ENCODE peak calls at places on chromosomes 2 and 18, in four cellular contexts. L is Right ventricle myocardium superior, M is T-helper 2 cell, T is ovary. B is an unnamed sample.

GRCh38 chr2:101149241-101150192 is 1.7 kb downstream of the TBC1D8 start:
- DNase-seq in L (no peak), M (no peak), T (no peak), B (peak; percentile 46)

GRCh38 chr2:20343128-20343527 is 7.5 kb downstream of the PUM2 start:
- DNase-seq in L (no peak), M (no peak), T (no peak), B (peak; percentile 50)

GRCh38 chr18:12254137-12254819 is at the start of gene CIDEA:
- DNase-seq in L (no peak), M (peak; percentile 10), T (no peak), B (no peak)

GRCh38 chr2:148658807-148659722 is 14.5 kb downstream of the EPC2 start:
- DNase-seq in L (no peak), M (peak; percentile 96), T (no peak), B (peak; percentile 75)

GRCh38 chr2:110842048-110842447 is 109.7 kb downstream of the ACOXL start:
- DNase-seq in L (no peak), M (no peak), T (no peak), B (peak; percentile 3)

GRCh38 chr18:5309888-5310470 is 14.5 kb upstream of the ZBTB14 start:
- DNase-seq in L (no peak), M (peak; percentile 87), T (no peak), B (peak; percentile 17)

GRCh38 chr18:35110037-35110436 is 68.8 kb downstream of the MAPRE2 start:
- DNase-seq in L (no peak), M (no peak), T (no peak), B (no peak)

GRCh38 chr2:238158018-238158806 is 558 bp upstream of the ERFE start:
- DNase-seq in L (peak; percentile 38), M (no peak), T (no peak), B (no peak)

GRCh38 chr2:54559593-54560145 is 103.5 kb downstream of the SPTBN1 start:
- DNase-seq in L (no peak), M (peak; percentile 53), T (no peak), B (peak; percentile 85)

GRCh38 chr2:222882484-222882928 is 21.7 kb downstream of the ACSL3 start:
- DNase-seq in L (no peak), M (no peak), T (no peak), B (peak; percentile 66)

GRCh38 chr2:168475636-168476035 is 19.6 kb downstream of the CERS6 start:
- DNase-seq in L (no peak), M (no peak), T (no peak), B (no peak)